ENCODE peak calls at places on chromosomes 4 and X, in nine cellular contexts. G is Caki2; W is aorta; B is body of pancreas; J is naive thymus-derived CD8-positive, alpha-beta T cell; K is AG10803; X is GM04504; P is OCI-LY7; D is HCT116. L is an unnamed sample.

GRCh38 chr4:128349921-128350320 is 62.3 kb upstream of the PGRMC2 start:
- DNase-seq in B (no peak), K (peak; percentile 77), X (no peak), J (no peak), P (no peak), D (no peak), W (no peak), G (peak; percentile 76), L (no peak)

GRCh38 chr4:87097075-87097474 is 123.3 kb downstream of the KLHL8 start:
- DNase-seq in W (no peak), J (no peak), K (no peak), D (no peak), B (no peak), P (no peak), G (no peak), X (no peak), L (no peak)

GRCh38 chrX:103248553-103248952 is 6.4 kb downstream of the TCEAL8 start:
- DNase-seq in G (no peak), X (no peak), P (peak; percentile 22), D (peak; percentile 8), K (peak; percentile 2), W (no peak), B (no peak), J (peak; percentile 32), L (no peak)

GRCh38 chr4:147620315-147620714 is 3.1 kb downstream of the TMEM184C start:
- DNase-seq in X (no peak), G (no peak), K (no peak), P (no peak), D (no peak), W (no peak), B (no peak), J (no peak), L (no peak)

GRCh38 chrX:152138388-152138784 is at the start of gene MAGEA10:
- DNase-seq in P (no peak), D (no peak), X (no peak), B (no peak), K (no peak), J (no peak), G (no peak), W (no peak), L (no peak)

GRCh38 chrX:150324035-150324728 is 38.9 kb upstream of the MAMLD1 start:
- DNase-seq in B (peak; percentile 10), K (peak; percentile 70), J (no peak), P (no peak), X (peak; percentile 60), G (peak; percentile 44), D (peak; percentile 22), W (no peak), L (peak; percentile 2)

GRCh38 chr4:181796502-181796901 is 446.7 kb upstream of the TENM3 start:
- DNase-seq in B (no peak), X (no peak), D (no peak), J (no peak), G (peak; percentile 16), W (no peak), P (no peak), K (peak; percentile 50), L (peak; percentile 5)

GRCh38 chrX:54484666-54485065 is 11.4 kb downstream of the FGD1 start:
- DNase-seq in J (no peak), B (no peak), D (no peak), P (no peak), X (no peak), K (peak; percentile 30), G (no peak), W (no peak), L (no peak)

GRCh38 chr4:52643846-52644245 is 15.3 kb downstream of the USP46 start:
- DNase-seq in K (peak; percentile 74), D (peak; percentile 4), B (peak; percentile 73), P (no peak), G (peak; percentile 39), X (peak; percentile 46), W (peak; percentile 92), J (no peak), L (no peak)

GRCh38 chrX:40157228-40158035 is 59.7 kb upstream of the BCOR start:
- DNase-seq in D (no peak), P (peak; percentile 25), X (no peak), J (no peak), G (no peak), B (no peak), K (no peak), W (no peak), L (no peak)

GRCh38 chrX:101171883-101172400 is 47.6 kb upstream of the DRP2 start:
- DNase-seq in J (no peak), W (no peak), K (no peak), G (no peak), P (no peak), D (no peak), X (no peak), B (no peak), L (no peak)

GRCh38 chr4:25588211-25588610 is 67.4 kb upstream of the SLC34A2 start:
- DNase-seq in D (no peak), P (no peak), B (no peak), X (no peak), G (no peak), K (no peak), J (no peak), W (no peak), L (no peak)

GRCh38 chr4:140137654-140138053 is 16.3 kb downstream of the MAML3 start:
- DNase-seq in P (no peak), W (no peak), G (no peak), B (no peak), X (no peak), K (peak; percentile 2), D (no peak), J (no peak), L (no peak)

GRCh38 chr4:108512615-108513505 is 107.5 kb upstream of the RPL34 start:
- DNase-seq in J (peak; percentile 69), B (peak; percentile 15), G (no peak), P (no peak), D (no peak), W (no peak), X (peak; percentile 16), K (peak; percentile 38), L (no peak)

GRCh38 chr4:147924604-147925412 is 192.9 kb downstream of the ARHGAP10 start:
- DNase-seq in X (peak; percentile 22), K (peak; percentile 35), B (peak; percentile 30), P (no peak), J (peak; percentile 1), D (no peak), W (no peak), G (peak; percentile 34), L (peak; percentile 6)

GRCh38 chrX:71906133-71906532 is 4.5 kb upstream of the NHSL2 start:
- DNase-seq in P (no peak), X (no peak), K (no peak), D (no peak), G (no peak), J (no peak), B (no peak), W (no peak), L (no peak)

GRCh38 chrX:142549923-142550322 is 344.8 kb upstream of the MAGEC2 start:
- DNase-seq in J (no peak), D (no peak), P (no peak), W (no peak), B (no peak), X (no peak), G (no peak), K (no peak), L (no peak)

GRCh38 chr4:23369331-23369730 is 520.5 kb downstream of the PPARGC1A start:
- DNase-seq in P (no peak), K (no peak), B (no peak), G (no peak), J (no peak), X (no peak), W (no peak), D (no peak), L (no peak)

GRCh38 chr4:148092316-148093014 is 349.7 kb downstream of the NR3C2 start:
- DNase-seq in G (no peak), W (no peak), P (no peak), B (no peak), J (no peak), D (no peak), X (no peak), K (peak; percentile 27), L (no peak)

GRCh38 chr4:23674694-23675093 is 215.2 kb downstream of the PPARGC1A start:
- DNase-seq in D (no peak), B (no peak), X (no peak), K (no peak), P (no peak), J (no peak), W (no peak), G (no peak), L (no peak)

GRCh38 chr4:120043828-120044227 is 22.8 kb downstream of the MAD2L1 start:
- DNase-seq in X (no peak), B (no peak), G (no peak), K (no peak), W (no peak), J (no peak), P (no peak), D (no peak), L (no peak)

GRCh38 chr4:119785963-119786362 is 157.4 kb upstream of the PDE5A start:
- DNase-seq in K (peak; percentile 22), W (no peak), J (no peak), X (peak; percentile 10), B (peak; percentile 21), P (no peak), G (no peak), D (peak; percentile 13), L (peak; percentile 5)

GRCh38 chr4:87913871-87914270 is 61.6 kb upstream of the SPP1 start:
- DNase-seq in D (no peak), K (peak; percentile 28), W (no peak), X (no peak), J (no peak), G (no peak), P (no peak), B (no peak), L (no peak)

GRCh38 chr4:167623241-167623572 is 388.9 kb upstream of the SPOCK3 start:
- DNase-seq in W (no peak), P (no peak), G (no peak), X (no peak), D (no peak), J (no peak), B (no peak), K (no peak), L (no peak)

GRCh38 chrX:154349359-154349935 is 25.0 kb downstream of the FLNA start:
- DNase-seq in K (no peak), B (no peak), G (no peak), W (no peak), D (no peak), X (no peak), P (no peak), J (no peak), L (no peak)

GRCh38 chr4:626201-627091 is 1.1 kb downstream of the PDE6B start:
- DNase-seq in D (no peak), K (no peak), P (no peak), B (no peak), X (no peak), J (no peak), W (peak; percentile 64), G (no peak), L (no peak)

GRCh38 chr4:5112333-5112732 is 61.1 kb downstream of the STK32B start:
- DNase-seq in W (no peak), P (no peak), X (no peak), D (no peak), G (no peak), J (no peak), B (no peak), K (no peak), L (no peak)

L was measured in LoVo.